ENCODE peak calls at places on chromosomes 11 and 22, in five cellular contexts. One of them, this sample, is unnamed.

GRCh38 chr11:19025799-19026406 is 34.6 kb downstream of the MRGPRX2 start:
- DNase-seq in A549: no peak
- DNase-seq in mesothelial cell of epicardium: no peak
- DNase-seq in progenitor cell of endocrine pancreas: no peak
- DNase-seq in GM12865: no peak
- DNase-seq in this sample: no peak

GRCh38 chr11:776459-777287 is 614 bp downstream of the GATD1 start:
- DNase-seq in A549: peak; percentile 47
- DNase-seq in mesothelial cell of epicardium: peak; percentile 48
- DNase-seq in progenitor cell of endocrine pancreas: peak; percentile 40
- DNase-seq in GM12865: peak; percentile 47
- DNase-seq in this sample: peak; percentile 55

GRCh38 chr11:98679673-98680072 is 341.1 kb upstream of the CNTN5 start:
- DNase-seq in A549: no peak
- DNase-seq in mesothelial cell of epicardium: no peak
- DNase-seq in progenitor cell of endocrine pancreas: no peak
- DNase-seq in GM12865: no peak
- DNase-seq in this sample: no peak

GRCh38 chr11:130804306-130805077 is 111.8 kb downstream of the SNX19 start:
- DNase-seq in A549: no peak
- DNase-seq in mesothelial cell of epicardium: no peak
- DNase-seq in progenitor cell of endocrine pancreas: no peak
- DNase-seq in GM12865: peak; percentile 81
- DNase-seq in this sample: no peak

GRCh38 chr22:39994046-39994565 is 648 bp upstream of the FAM83F start:
- DNase-seq in A549: no peak
- DNase-seq in mesothelial cell of epicardium: no peak
- DNase-seq in progenitor cell of endocrine pancreas: no peak
- DNase-seq in GM12865: no peak
- DNase-seq in this sample: no peak

GRCh38 chr11:65426839-65427690 is 4.5 kb downstream of the NEAT1 start:
- DNase-seq in A549: no peak
- DNase-seq in mesothelial cell of epicardium: no peak
- DNase-seq in progenitor cell of endocrine pancreas: no peak
- DNase-seq in GM12865: peak; percentile 81
- DNase-seq in this sample: no peak

GRCh38 chr11:85914425-85914824 is 59.2 kb downstream of the CCDC83 start:
- DNase-seq in A549: no peak
- DNase-seq in mesothelial cell of epicardium: no peak
- DNase-seq in progenitor cell of endocrine pancreas: no peak
- DNase-seq in GM12865: no peak
- DNase-seq in this sample: no peak

GRCh38 chr22:49903322-49904039 is 14.8 kb downstream of the ALG12 start:
- DNase-seq in A549: no peak
- DNase-seq in mesothelial cell of epicardium: no peak
- DNase-seq in progenitor cell of endocrine pancreas: no peak
- DNase-seq in GM12865: no peak
- DNase-seq in this sample: no peak

GRCh38 chr11:2459016-2459725 is 14.4 kb downstream of the KCNQ1 start:
- DNase-seq in A549: no peak
- DNase-seq in mesothelial cell of epicardium: no peak
- DNase-seq in progenitor cell of endocrine pancreas: no peak
- DNase-seq in GM12865: no peak
- DNase-seq in this sample: no peak

GRCh38 chr11:71339178-71339881 is 87.0 kb upstream of the SHANK2 start:
- DNase-seq in A549: no peak
- DNase-seq in mesothelial cell of epicardium: no peak
- DNase-seq in progenitor cell of endocrine pancreas: no peak
- DNase-seq in GM12865: no peak
- DNase-seq in this sample: no peak

GRCh38 chr11:73387594-73388021 is 11.4 kb downstream of the RELT start:
- DNase-seq in A549: no peak
- DNase-seq in mesothelial cell of epicardium: no peak
- DNase-seq in progenitor cell of endocrine pancreas: no peak
- DNase-seq in GM12865: no peak
- DNase-seq in this sample: no peak

DNA sequence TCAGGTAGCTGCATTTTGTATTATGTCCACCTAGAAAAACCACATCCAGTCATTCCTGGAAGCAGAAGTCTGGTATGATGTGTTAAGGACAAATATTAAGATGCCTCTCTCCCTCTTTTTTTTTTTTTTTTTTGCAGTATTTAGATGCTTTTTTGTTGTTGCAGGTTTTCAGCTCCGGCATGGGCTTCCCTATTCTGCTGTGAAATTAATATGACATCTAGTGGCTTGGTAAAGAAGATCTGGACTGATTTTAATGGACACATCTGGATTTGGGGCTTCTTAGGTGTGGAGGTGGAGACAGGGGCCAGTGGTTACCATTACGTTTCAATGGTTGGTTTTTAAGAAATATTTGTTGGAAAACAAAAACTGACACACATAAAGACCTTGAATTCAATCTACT is 47.5 kb upstream of the RASSF10 start:
- DNase-seq in A549: no peak
- DNase-seq in mesothelial cell of epicardium: no peak
- DNase-seq in progenitor cell of endocrine pancreas: no peak
- DNase-seq in GM12865: no peak
- DNase-seq in this sample: no peak
- TF ChIP-seq CTCF in A549: peak; percentile 45
- TF ChIP-seq CTCF in mesothelial cell of epicardium: no peak
- TF ChIP-seq CTCF in progenitor cell of endocrine pancreas: no peak
- TF ChIP-seq CTCF in GM12865: no peak
- TF ChIP-seq CTCF in this sample: peak; percentile 20

GRCh38 chr11:33257160-33257896 is at the start of gene HIPK3:
- DNase-seq in A549: peak; percentile 77
- DNase-seq in mesothelial cell of epicardium: peak; percentile 70
- DNase-seq in progenitor cell of endocrine pancreas: peak; percentile 74
- DNase-seq in GM12865: peak; percentile 92
- DNase-seq in this sample: no peak
- TF ChIP-seq CTCF in A549: peak; percentile 60
- TF ChIP-seq CTCF in mesothelial cell of epicardium: no peak
- TF ChIP-seq CTCF in progenitor cell of endocrine pancreas: peak; percentile 49
- TF ChIP-seq CTCF in GM12865: peak; percentile 41
- TF ChIP-seq CTCF in this sample: peak; percentile 36

GRCh38 chr11:103035656-103036434 is 56.1 kb downstream of the DCUN1D5 start:
- DNase-seq in A549: peak; percentile 11
- DNase-seq in mesothelial cell of epicardium: no peak
- DNase-seq in progenitor cell of endocrine pancreas: no peak
- DNase-seq in GM12865: peak; percentile 75
- DNase-seq in this sample: no peak
- TF ChIP-seq CTCF in A549: peak; percentile 47
- TF ChIP-seq CTCF in mesothelial cell of epicardium: peak; percentile 74
- TF ChIP-seq CTCF in progenitor cell of endocrine pancreas: peak; percentile 59
- TF ChIP-seq CTCF in GM12865: peak; percentile 62
- TF ChIP-seq CTCF in this sample: peak; percentile 69

GRCh38 chr11:96265236-96265737 is 77.7 kb downstream of the MAML2 start:
- DNase-seq in A549: no peak
- DNase-seq in mesothelial cell of epicardium: no peak
- DNase-seq in progenitor cell of endocrine pancreas: no peak
- DNase-seq in GM12865: no peak
- DNase-seq in this sample: no peak

GRCh38 chr11:96265972-96266371 is 77.0 kb downstream of the MAML2 start:
- DNase-seq in A549: no peak
- DNase-seq in mesothelial cell of epicardium: no peak
- DNase-seq in progenitor cell of endocrine pancreas: no peak
- DNase-seq in GM12865: no peak
- DNase-seq in this sample: no peak

GRCh38 chr11:96263361-96263763 is 79.6 kb downstream of the MAML2 start:
- DNase-seq in A549: peak; percentile 8
- DNase-seq in mesothelial cell of epicardium: no peak
- DNase-seq in progenitor cell of endocrine pancreas: no peak
- DNase-seq in GM12865: no peak
- DNase-seq in this sample: no peak

GRCh38 chr11:96267001-96267489 is 76.0 kb downstream of the MAML2 start:
- DNase-seq in A549: no peak
- DNase-seq in mesothelial cell of epicardium: no peak
- DNase-seq in progenitor cell of endocrine pancreas: no peak
- DNase-seq in GM12865: no peak
- DNase-seq in this sample: no peak

DNA sequence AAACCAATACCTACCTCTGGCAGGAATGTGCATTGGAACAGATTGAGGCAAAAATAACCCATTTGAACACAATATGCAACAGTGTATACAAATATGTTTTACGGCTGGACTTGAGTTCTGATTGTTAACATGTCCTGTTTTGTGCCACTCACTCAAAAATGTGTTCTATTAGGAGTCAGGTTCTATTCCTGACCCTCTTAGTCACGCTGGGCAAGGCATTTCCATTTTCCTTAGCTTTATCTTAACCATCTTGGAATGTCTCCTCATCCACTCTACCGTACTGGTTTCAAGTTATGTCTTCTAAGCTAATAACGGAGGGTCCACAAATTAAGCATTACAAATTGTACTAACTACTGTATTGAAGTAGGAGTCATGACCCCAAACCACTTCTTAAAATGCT is 78.6 kb downstream of the MAML2 start:
- DNase-seq in A549: no peak
- DNase-seq in mesothelial cell of epicardium: no peak
- DNase-seq in progenitor cell of endocrine pancreas: no peak
- DNase-seq in GM12865: no peak
- DNase-seq in this sample: no peak
- TF ChIP-seq CTCF in A549: no peak
- TF ChIP-seq CTCF in mesothelial cell of epicardium: no peak
- TF ChIP-seq CTCF in progenitor cell of endocrine pancreas: no peak
- TF ChIP-seq CTCF in GM12865: no peak
- TF ChIP-seq CTCF in this sample: no peak